ENCODE peak calls at places on chromosome 2, in six cellular contexts. Y is body of pancreas, J is GM06990, L is NCI-H524, F is ACHN, H is nephron progenitor cell. R is an unnamed sample.

GRCh38 chr2:85444629-85445028 is 26.1 kb downstream of the SH2D6 start:
- DNase-seq in Y (no peak), J (no peak), L (no peak), F (no peak), H (no peak), R (no peak)

GRCh38 chr2:242046184-242046826 is 176.8 kb downstream of the RTP5 start:
- DNase-seq in Y (no peak), J (no peak), L (no peak), F (no peak), H (peak; percentile 41), R (no peak)

GRCh38 chr2:6011871-6012380 is 319.7 kb downstream of the SOX11 start:
- DNase-seq in Y (no peak), J (no peak), L (no peak), F (no peak), H (peak; percentile 10), R (no peak)

GRCh38 chr2:174300114-174300513 is 34.6 kb upstream of the SP9 start:
- DNase-seq in Y (no peak), J (no peak), L (no peak), F (no peak), H (no peak), R (no peak)

GRCh38 chr2:187372213-187372612 is 75.8 kb downstream of the CALCRL start:
- DNase-seq in Y (no peak), J (no peak), L (no peak), F (no peak), H (no peak), R (no peak)

GRCh38 chr2:134944975-134945374 is 26.4 kb downstream of the CCNT2 start:
- DNase-seq in Y (no peak), J (no peak), L (no peak), F (no peak), H (no peak), R (no peak)

GRCh38 chr2:103496850-103497249 is 735.0 kb downstream of the TMEM182 start:
- DNase-seq in Y (no peak), J (no peak), L (no peak), F (no peak), H (no peak), R (no peak)

GRCh38 chr2:233173115-233173514 is 78.4 kb upstream of the ATG16L1 start:
- DNase-seq in Y (no peak), J (no peak), L (no peak), F (no peak), H (no peak), R (no peak)

GRCh38 chr2:73640537-73640936 is 1.7 kb downstream of the NAT8 start:
- DNase-seq in Y (no peak), J (no peak), L (no peak), F (no peak), H (no peak), R (no peak)

GRCh38 chr2:37654932-37655331 is 16.5 kb downstream of the CDC42EP3 start:
- DNase-seq in Y (no peak), J (peak; percentile 78), L (no peak), F (no peak), H (no peak), R (peak; percentile 94)

GRCh38 chr2:1638281-1638860 is 105.9 kb downstream of the PXDN start:
- DNase-seq in Y (no peak), J (no peak), L (no peak), F (no peak), H (no peak), R (no peak)

GRCh38 chr2:233974530-233975071 is 57.4 kb downstream of the TRPM8 start:
- DNase-seq in Y (peak; percentile 90), J (no peak), L (no peak), F (peak; percentile 100), H (no peak), R (no peak)

GRCh38 chr2:235766206-235766794 is 272.5 kb downstream of the AGAP1 start:
- DNase-seq in Y (peak; percentile 76), J (no peak), L (peak; percentile 36), F (peak; percentile 88), H (peak; percentile 76), R (peak; percentile 69)

GRCh38 chr2:227608469-227609338 is 5.9 kb downstream of the SCYGR3 start:
- DNase-seq in Y (no peak), J (peak; percentile 51), L (no peak), F (no peak), H (no peak), R (peak; percentile 67)

GRCh38 chr2:63424329-63425078 is 163.8 kb downstream of the WDPCP start:
- DNase-seq in Y (no peak), J (peak; percentile 51), L (peak; percentile 7), F (peak; percentile 63), H (no peak), R (peak; percentile 86)

GRCh38 chr2:127810156-127810636 is 775 bp downstream of the WDR33 start:
- DNase-seq in Y (no peak), J (peak; percentile 13), L (no peak), F (peak; percentile 30), H (peak; percentile 25), R (no peak)

GRCh38 chr2:105671156-105671555 is 73.6 kb upstream of the NCK2 start:
- DNase-seq in Y (no peak), J (no peak), L (no peak), F (peak; percentile 10), H (no peak), R (no peak)

GRCh38 chr2:215486973-215487372 is 51.1 kb upstream of the FN1 start:
- DNase-seq in Y (no peak), J (no peak), L (no peak), F (no peak), H (no peak), R (no peak)

GRCh38 chr2:218962859-218963492 is 3.5 kb downstream of the CDK5R2 start:
- DNase-seq in Y (peak; percentile 64), J (peak; percentile 42), L (peak; percentile 92), F (peak; percentile 97), H (peak; percentile 100), R (peak; percentile 45)

GRCh38 chr2:49044680-49045079 is 109.6 kb downstream of the FSHR start:
- DNase-seq in Y (no peak), J (no peak), L (no peak), F (peak; percentile 21), H (no peak), R (no peak)

GRCh38 chr2:239378021-239378917 is 22.6 kb downstream of the HDAC4 start:
- DNase-seq in Y (peak; percentile 11), J (no peak), L (no peak), F (no peak), H (no peak), R (no peak)

R was measured in GM12865.